ENCODE peak calls at places on chromosomes 16 and 17, in five cellular contexts. I, C, H, U and Y are unnamed samples.

GRCh38 chr17:72514888-72515287 is 394.1 kb downstream of the SOX9 start:
- DNase-seq in H (no peak), C (no peak), I (peak), U (no peak), Y (no peak)

GRCh38 chr16:87874639-87875472 is 5.5 kb upstream of the SLC7A5 start:
- DNase-seq in I (no peak), H (no peak), U (no peak), C (peak), Y (no peak)

GRCh38 chr17:49388290-49388640 is 26.2 kb upstream of the ZNF652 start:
- DNase-seq in H (no peak), I (no peak), U (no peak), C (no peak), Y (no peak)

GRCh38 chr16:89052191-89052787 is 41.4 kb upstream of the ACSF3 start:
- DNase-seq in U (no peak), C (no peak), I (no peak), H (no peak), Y (no peak)

GRCh38 chr17:80364091-80364691 is 50.8 kb upstream of the ENDOV start:
- DNase-seq in U (peak), C (peak), I (no peak), H (no peak), Y (peak)

GRCh38 chr16:29107299-29107698 is 122.4 kb downstream of the LAT start:
- DNase-seq in C (peak), I (no peak), U (no peak), H (peak), Y (no peak)

GRCh38 chr16:67259705-67260104 is 10.9 kb downstream of the SLC9A5 start:
- DNase-seq in H (no peak), I (no peak), C (no peak), U (no peak), Y (no peak)

GRCh38 chr17:29710891-29711418 is 88.2 kb upstream of the CORO6 start:
- DNase-seq in I (peak), U (peak), C (peak), H (no peak), Y (no peak)

GRCh38 chr17:82267575-82268379 is 5.7 kb downstream of the CSNK1D start:
- DNase-seq in I (peak), C (no peak), H (no peak), U (peak), Y (no peak)

GRCh38 chr16:80802129-80802528 is 2.3 kb downstream of the CDYL2 start:
- DNase-seq in I (no peak), U (no peak), C (no peak), H (no peak), Y (no peak)

GRCh38 chr17:78419970-78420820 is 41.7 kb downstream of the PGS1 start:
- DNase-seq in I (no peak), C (no peak), H (no peak), U (no peak), Y (no peak)

GRCh38 chr16:89155184-89155679 is 16.3 kb upstream of the CDH15 start:
- DNase-seq in I (peak), H (no peak), C (no peak), U (peak), Y (no peak)

GRCh38 chr17:20156196-20157077 is 147.3 kb downstream of the SPECC1 start:
- DNase-seq in C (peak), H (no peak), U (peak), I (peak), Y (peak)

GRCh38 chr16:15703029-15703736 is 53.1 kb downstream of the NDE1 start:
- DNase-seq in H (no peak), C (no peak), I (no peak), U (peak), Y (no peak)

GRCh38 chr17:15490634-15491261 is 23.3 kb upstream of the CDRT4 start:
- DNase-seq in H (peak), I (peak), C (peak), U (peak), Y (peak)

GRCh38 chr17:30379303-30380105 is 777 bp downstream of the CPD start:
- DNase-seq in H (no peak), C (peak), I (no peak), U (peak), Y (no peak)

GRCh38 chr17:42531455-42532354 is 4.3 kb upstream of the NAGLU start:
- DNase-seq in C (peak), U (peak), I (peak), H (no peak), Y (no peak)

GRCh38 chr16:57314161-57314785 is 29.8 kb upstream of the PLLP start:
- DNase-seq in I (no peak), H (no peak), U (peak), C (no peak), Y (no peak)

GRCh38 chr16:75385507-75386152 is 47.7 kb downstream of the CFDP1 start:
- DNase-seq in U (peak), I (peak), C (peak), H (no peak), Y (peak)

GRCh38 chr17:76027159-76027839 is at the start of gene EVPL:
- DNase-seq in U (no peak), H (no peak), I (no peak), C (no peak), Y (no peak)

GRCh38 chr17:13346996-13347762 is 254.6 kb downstream of the HS3ST3A1 start:
- DNase-seq in I (peak), U (peak), H (no peak), C (peak), Y (no peak)

GRCh38 chr17:13351046-13351445 is 250.7 kb downstream of the HS3ST3A1 start:
- DNase-seq in I (peak), C (no peak), H (no peak), U (no peak), Y (no peak)

GRCh38 chr17:13353590-13353989 is 248.1 kb downstream of the HS3ST3A1 start:
- DNase-seq in I (peak), C (no peak), U (peak), H (no peak), Y (no peak)

GRCh38 chr17:13352747-13353415 is 248.8 kb downstream of the HS3ST3A1 start:
- DNase-seq in I (no peak), U (no peak), H (no peak), C (no peak), Y (no peak)

GRCh38 chr17:13350466-13350865 is 251.3 kb downstream of the HS3ST3A1 start:
- DNase-seq in U (no peak), I (no peak), C (no peak), H (no peak), Y (no peak)
- H2BK120ac ChIP-seq in U (no peak), I (peak), C (no peak), H (no peak), Y (no peak)

GRCh38 chr16:22291860-22292692 is 5.1 kb upstream of the POLR3E start:
- DNase-seq in I (peak), C (peak), H (no peak), U (peak), Y (no peak)
- H2BK15ac ChIP-seq in I (peak), C (no peak), H (no peak), U (no peak), Y (no peak)

GRCh38 chr17:8940866-8941471 is 24.5 kb downstream of the PIK3R5 start:
- DNase-seq in C (no peak), H (no peak), U (no peak), I (no peak), Y (no peak)
- H3K4me3 ChIP-seq in C (no peak), H (no peak), U (no peak), I (no peak), Y (no peak)

GRCh38 chr16:30748634-30749445 is 615 bp downstream of the PHKG2 start:
- DNase-seq in H (no peak), I (peak), C (peak), U (peak), Y (peak)

GRCh38 chr16:30746638-30747160 is 1.5 kb upstream of the PHKG2 start:
- DNase-seq in H (no peak), U (no peak), I (no peak), C (no peak), Y (no peak)

GRCh38 chr16:30745082-30745481 is 3.1 kb upstream of the PHKG2 start:
- DNase-seq in H (no peak), C (no peak), U (no peak), I (no peak), Y (no peak)

GRCh38 chr16:30747331-30747730 is 894 bp upstream of the PHKG2 start:
- DNase-seq in I (peak), U (no peak), H (no peak), C (no peak), Y (no peak)

DNA sequence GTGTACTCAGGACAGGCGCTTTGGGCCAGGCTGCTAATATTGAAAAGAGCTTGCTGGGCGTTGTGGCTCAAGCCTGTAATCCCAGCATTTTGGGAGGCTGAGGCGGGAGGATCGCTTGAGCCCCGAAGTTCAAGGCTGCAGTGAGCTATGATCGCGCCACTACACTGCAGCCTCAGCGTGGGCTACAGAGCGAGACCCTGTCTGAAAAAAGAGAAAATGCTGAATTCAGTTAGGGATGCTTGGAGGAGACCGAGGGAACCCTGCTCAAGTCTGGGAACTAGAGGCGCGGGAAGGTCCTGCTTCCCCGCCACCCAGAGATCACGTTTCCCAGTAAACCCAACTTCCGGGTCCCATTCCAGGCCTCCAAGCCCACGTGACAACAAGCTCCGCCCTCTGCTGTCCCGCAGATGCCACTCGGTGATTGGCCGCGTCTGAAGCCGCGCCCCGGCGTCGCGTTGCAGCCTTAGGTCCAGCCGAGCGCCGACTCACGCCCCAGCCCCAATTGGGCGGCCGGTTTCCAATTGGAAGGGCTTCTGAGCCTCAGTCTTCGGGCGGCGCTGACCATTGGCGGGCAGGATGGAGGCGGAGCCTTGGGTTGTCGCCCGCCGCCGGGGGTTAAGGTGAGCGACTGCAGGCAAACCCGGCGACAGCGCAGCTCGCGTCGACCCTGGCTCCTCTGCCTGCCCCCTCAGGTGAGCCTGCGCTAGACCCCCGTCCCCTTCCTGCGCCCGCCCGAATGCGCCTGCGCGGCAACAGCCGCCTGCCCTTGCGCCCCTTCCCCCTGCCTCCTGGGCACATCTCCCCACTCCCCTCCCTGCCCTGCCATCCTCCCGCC is at the start of gene PHKG2:
- DNase-seq in C (peak), U (peak), H (peak), I (peak), Y (peak)
- H2BK120ac ChIP-seq in C (no peak), U (no peak), H (no peak), I (peak), Y (no peak)

DNA sequence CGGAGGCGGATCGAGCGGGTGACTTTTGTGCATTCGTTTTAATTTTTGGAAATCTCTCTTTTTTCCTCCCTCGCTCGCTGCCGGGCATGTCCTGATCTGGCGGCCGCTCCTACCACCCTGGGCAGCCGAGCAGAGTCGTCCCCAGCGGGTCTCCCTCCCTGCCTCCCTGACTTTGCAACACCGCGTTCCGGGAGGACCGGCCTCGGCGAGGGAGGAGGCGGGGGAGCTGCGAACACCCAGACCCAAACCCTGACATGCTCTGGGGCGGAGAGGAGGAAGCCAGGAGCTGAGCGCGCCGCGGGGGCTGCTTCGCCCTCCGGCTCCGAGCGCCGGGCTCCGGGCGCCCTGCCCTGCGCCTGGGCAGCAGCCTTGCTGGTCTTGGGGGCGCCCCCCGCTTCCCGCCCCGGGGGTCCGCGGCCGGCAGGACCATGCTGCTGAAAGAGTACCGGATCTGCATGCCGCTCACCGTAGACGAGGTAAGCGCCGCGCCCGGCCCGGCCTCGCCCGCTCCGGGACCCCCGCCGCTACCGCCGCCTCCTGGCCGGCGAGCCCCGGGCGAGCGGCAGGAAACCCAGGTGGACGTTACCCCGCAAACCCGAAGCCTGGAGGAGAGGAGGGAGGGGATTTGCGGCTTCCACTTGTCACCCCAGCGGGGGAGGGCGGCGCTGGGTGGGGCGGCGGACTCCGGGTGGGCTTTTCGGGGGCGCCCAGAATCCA is 804 bp downstream of the PITPNC1 start:
- DNase-seq in U (peak), H (no peak), I (peak), C (peak), Y (peak)
- H2BK15ac ChIP-seq in U (peak), H (peak), I (no peak), C (no peak), Y (peak)

GRCh38 chr17:21377821-21378396 is 1.8 kb downstream of the KCNJ12 start:
- DNase-seq in H (no peak), U (no peak), C (no peak), I (no peak), Y (no peak)
- H3K4me3 ChIP-seq in H (peak), U (peak), C (peak), I (no peak), Y (peak)